ENCODE peak calls at places on chromosomes 5 and 9, in seven cellular contexts. U is osteoblast, S is lower leg skin, M is fibroblast of the aortic adventitia, K is AG10803, L is psoas muscle, P is PC-3. E is an unnamed sample.
A peak's percentile ranks its signal among the peaks of the same experiment; 100 is the strongest.

GRCh38 chr5:77419644-77420582 is 72.2 kb downstream of the WDR41 start:
- DNase-seq in K (no peak), U (peak; percentile 57), P (no peak), S (no peak), M (no peak), L (no peak), E (no peak)

GRCh38 chr9:34332370-34332964 is 3.1 kb downstream of the NUDT2 start:
- DNase-seq in U (peak; percentile 84), S (no peak), P (peak; percentile 59), K (peak; percentile 47), M (peak; percentile 76), L (no peak), E (no peak)

GRCh38 chr9:3243676-3244075 is 282.1 kb downstream of the RFX3 start:
- DNase-seq in S (no peak), L (no peak), K (peak; percentile 26), P (no peak), M (no peak), U (no peak), E (no peak)

GRCh38 chr9:109834855-109835254 is 54.9 kb downstream of the PALM2AKAP2 start:
- DNase-seq in U (no peak), S (no peak), K (no peak), L (no peak), P (no peak), M (no peak), E (no peak)

GRCh38 chr9:133455936-133456335 is 3.8 kb upstream of the CACFD1 start:
- DNase-seq in S (no peak), L (no peak), U (no peak), K (no peak), M (no peak), P (no peak), E (no peak)

GRCh38 chr5:139698461-139699146 is 50.5 kb downstream of the CXXC5 start:
- DNase-seq in P (no peak), L (peak; percentile 86), U (peak; percentile 91), M (peak; percentile 76), S (peak; percentile 97), K (peak; percentile 86), E (no peak)

GRCh38 chr5:37757980-37758582 is 81.8 kb downstream of the GDNF start:
- DNase-seq in L (no peak), M (no peak), S (no peak), K (no peak), P (peak; percentile 54), U (no peak), E (no peak)

GRCh38 chr9:34465468-34465867 is 6.9 kb downstream of the DNAI1 start:
- DNase-seq in M (no peak), L (no peak), S (no peak), P (no peak), K (no peak), U (no peak), E (no peak)

GRCh38 chr9:20623021-20623747 is 885 bp upstream of the MLLT3 start:
- DNase-seq in S (peak; percentile 87), M (no peak), K (no peak), P (peak; percentile 23), L (peak; percentile 55), U (no peak), E (no peak)

GRCh38 chr9:124214596-124215550 is 42.9 kb upstream of the NEK6 start:
- DNase-seq in S (peak; percentile 72), U (no peak), M (no peak), L (peak; percentile 21), K (no peak), P (no peak), E (no peak)

GRCh38 chr9:5999443-6000104 is 15.8 kb downstream of the RANBP6 start:
- DNase-seq in L (no peak), P (no peak), S (no peak), K (no peak), U (no peak), M (no peak), E (no peak)

DNA sequence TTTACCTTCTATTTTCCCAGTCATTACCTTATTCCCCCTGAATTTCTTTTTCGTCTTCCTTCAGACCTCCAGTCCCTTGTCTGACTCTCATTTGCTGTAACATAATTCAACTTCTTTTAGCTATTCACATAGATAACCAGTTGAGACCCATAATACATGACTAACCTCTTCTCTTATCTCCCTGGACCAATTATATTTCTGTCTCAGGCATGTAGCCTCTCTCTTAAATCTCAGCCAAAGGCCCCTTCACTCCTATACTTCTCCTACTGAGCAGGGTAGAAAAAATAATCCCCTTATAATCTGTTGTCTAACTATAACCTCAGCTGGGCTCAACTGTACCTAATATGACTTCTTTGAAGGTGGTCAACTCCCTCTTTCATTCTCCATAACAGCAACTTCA is 20.9 kb downstream of the RANBP6 start:
- DNase-seq in U (no peak), M (no peak), L (no peak), S (no peak), K (no peak), P (no peak), E (no peak)
- TF ChIP-seq CTCF in U (no peak), M (no peak), L (no peak), S (no peak), K (no peak), P (no peak), E (no peak)

DNA sequence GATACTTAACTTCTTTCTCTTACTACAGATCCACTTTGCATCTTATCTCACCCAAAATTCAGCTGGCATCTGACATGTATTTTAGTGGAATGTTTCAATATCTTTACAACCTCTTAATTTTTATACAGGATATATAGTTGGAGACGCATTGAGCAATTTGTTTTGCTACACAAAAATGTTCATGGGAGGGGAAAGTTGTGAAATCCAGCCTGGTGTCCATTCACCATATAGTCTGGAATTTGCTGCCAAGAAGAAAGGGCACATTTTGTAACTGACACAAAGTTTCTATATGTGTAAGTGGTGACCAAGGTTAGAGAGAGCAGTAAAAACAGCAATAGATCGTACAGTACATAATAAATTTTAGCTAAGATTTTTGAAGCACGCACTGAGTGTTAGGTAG is 14.0 kb upstream of the CHD1 start:
- DNase-seq in L (no peak), S (no peak), P (no peak), K (no peak), M (no peak), U (no peak), E (no peak)
- H3K4me3 ChIP-seq in L (no peak overlapping the region), S (no peak overlapping the region), P (no peak overlapping the region), K (no peak overlapping the region), M (no peak overlapping the region), U (no peak overlapping the region), E (no peak overlapping the region)

GRCh38 chr5:138527170-138527569 is 15.9 kb downstream of the ETF1 start:
- DNase-seq in K (no peak), P (no peak), U (no peak), S (no peak), L (no peak), M (no peak), E (no peak)
- TF ChIP-seq CTCF in K (peak; percentile 37), P (no peak), U (peak; percentile 27), S (no peak), L (no peak), M (no peak), E (no peak)

DNA sequence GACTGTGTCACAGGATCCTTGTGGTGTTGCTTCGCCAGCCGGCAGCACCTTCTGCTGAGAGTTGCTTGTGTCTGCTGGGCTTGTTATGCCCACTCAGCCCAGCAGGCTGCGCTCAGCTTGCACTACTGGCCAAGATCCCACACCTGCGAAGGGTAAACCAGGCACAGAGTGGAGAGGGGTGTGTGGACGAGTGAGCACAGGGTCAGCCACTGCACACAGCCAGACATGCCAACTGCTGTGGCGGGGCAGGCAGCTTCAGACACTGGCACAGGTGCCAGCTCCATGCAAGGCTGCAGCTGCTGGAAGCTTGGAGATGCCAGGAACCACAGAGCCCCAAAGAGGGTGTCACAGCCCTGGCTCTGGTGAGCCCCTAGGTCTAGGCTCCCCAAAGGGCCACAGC is 273.6 kb downstream of the CETN3 start:
- DNase-seq in K (no peak), S (no peak), U (no peak), L (peak; percentile 35), M (no peak), P (peak; percentile 38), E (no peak)
- H3K4me3 ChIP-seq in K (no peak overlapping the region), S (no peak overlapping the region), U (no peak overlapping the region), L (no peak overlapping the region), M (no peak overlapping the region), P (no peak overlapping the region), E (no peak overlapping the region)

DNA sequence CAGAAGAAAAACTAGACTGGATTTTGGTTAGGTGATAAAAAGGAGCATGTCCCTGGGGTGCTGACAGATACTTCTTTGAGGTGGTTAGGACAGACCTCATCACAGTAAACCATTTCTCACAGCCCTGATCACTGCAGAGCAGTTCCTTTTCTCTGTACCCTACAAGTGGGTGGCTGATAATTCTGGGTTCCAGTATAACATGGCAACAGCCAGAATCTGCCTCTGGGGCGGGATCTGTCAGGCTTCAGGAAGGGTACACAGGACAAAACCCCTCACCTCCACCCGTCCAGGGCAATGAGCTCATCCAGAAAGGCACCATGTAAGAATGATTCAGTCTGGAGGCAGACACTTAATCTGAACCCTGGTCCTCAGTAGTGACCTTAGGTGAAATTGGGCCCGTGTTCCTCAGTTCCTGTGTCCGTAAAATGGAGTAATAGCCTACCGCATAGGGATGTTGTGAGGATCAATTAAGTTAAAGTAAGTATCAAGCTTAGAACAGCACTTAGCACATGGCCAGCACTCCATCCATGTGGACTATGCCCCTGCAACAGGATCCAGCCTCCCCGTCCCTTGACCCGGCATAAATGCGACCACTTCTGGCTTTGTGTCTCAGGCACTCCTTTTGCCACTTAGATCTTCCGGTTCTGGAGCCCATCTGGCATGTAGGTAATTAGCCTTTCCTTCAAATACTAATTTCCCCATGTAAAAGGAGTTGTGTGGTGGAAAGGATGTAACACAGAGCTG is 129.2 kb downstream of the LHFPL2 start:
- DNase-seq in U (no peak), M (no peak), S (no peak), L (no peak), K (no peak), P (no peak), E (no peak)
- TF ChIP-seq CTCF in U (no peak), M (no peak), S (no peak), L (no peak), K (no peak), P (no peak), E (no peak)

GRCh38 chr5:125402787-125403186 is 656.3 kb upstream of the ZNF608 start:
- DNase-seq in M (no peak), K (no peak), P (peak; percentile 49), L (no peak), S (no peak), U (no peak), E (no peak)
- H3K4me3 ChIP-seq in M (no peak overlapping the region), K (no peak overlapping the region), P (peak overlapping the region; percentile 58), L (no peak overlapping the region), S (no peak overlapping the region), U (no peak overlapping the region), E (no peak overlapping the region)

DNA sequence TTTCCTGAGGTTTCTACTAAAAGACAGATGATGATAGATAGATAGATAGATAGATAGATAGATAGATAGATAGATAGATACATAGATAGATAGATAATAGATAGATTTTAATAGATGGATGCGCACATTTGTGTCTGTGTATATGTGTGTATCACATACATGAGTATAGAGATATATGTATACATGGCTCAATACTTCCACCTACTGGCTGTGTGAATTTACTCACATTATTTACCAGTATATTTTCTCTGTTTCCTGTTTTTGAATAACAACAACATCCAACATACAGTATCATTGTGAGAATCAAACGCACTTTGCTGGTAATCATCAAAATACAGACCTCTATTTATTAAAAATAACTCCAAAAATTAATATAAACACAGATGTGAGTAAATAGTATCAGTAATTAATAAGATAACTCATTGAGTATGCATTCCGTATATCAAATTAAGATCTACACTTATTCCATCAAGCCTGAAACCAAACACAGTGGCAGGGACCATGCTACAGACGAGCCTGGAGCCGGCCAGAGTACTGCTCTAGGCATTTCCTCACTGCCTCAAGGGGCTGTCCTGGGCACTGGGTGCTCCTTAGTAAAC is 338.0 kb downstream of the SEMA5A start:
- DNase-seq in L (no peak), K (peak; percentile 58), S (no peak), U (peak; percentile 43), P (peak; percentile 90), M (peak; percentile 78), E (peak; percentile 37)
- TF ChIP-seq CTCF in L (peak; percentile 29), K (peak; percentile 61), S (no peak), U (peak; percentile 52), P (peak; percentile 90), M (peak; percentile 48), E (peak; percentile 40)

E was measured in GM12864.